ENCODE peak calls at places on chromosomes 4 and X, in nine cellular contexts. S is stomach; K is H9; F is GM12878; A is CD4-positive, alpha-beta T cell; R is fibroblast of lung; D is hepatocyte; I is dorsolateral prefrontal cortex; E is left ventricle myocardium inferior. O is an unnamed sample.

GRCh38 chrX:9189286-9189685 is 155.4 kb upstream of the FAM9B start:
- DNase-seq in S (no peak), K (no peak), F (no peak), A (no peak), R (no peak), D (no peak), I (no peak), E (no peak), O (no peak)

GRCh38 chrX:140337263-140337662 is 167.6 kb downstream of the SOX3 start:
- DNase-seq in S (no peak), K (no peak), F (no peak), A (no peak), R (no peak), D (no peak), I (no peak), E (no peak), O (no peak)

GRCh38 chr4:151865327-151865726 is 104.5 kb upstream of the GATB start:
- DNase-seq in S (peak; percentile 39), K (no peak), F (no peak), A (no peak), R (no peak), D (no peak), I (peak; percentile 72), E (peak; percentile 63), O (peak; percentile 83)

GRCh38 chr4:10715696-10716095 is 31.1 kb upstream of the CLNK start:
- DNase-seq in S (no peak), K (no peak), F (no peak), A (no peak), R (peak; percentile 42), D (peak; percentile 42), I (no peak), E (no peak), O (no peak)

GRCh38 chrX:129959493-129959832 is 23.0 kb upstream of the BCORL1 start:
- DNase-seq in S (no peak), K (no peak), F (no peak), A (no peak), R (no peak), D (peak; percentile 66), I (no peak), E (no peak), O (no peak)

GRCh38 chrX:25022499-25023325 is 6.9 kb upstream of the ARX start:
- DNase-seq in S (no peak), K (no peak), F (no peak), A (no peak), R (no peak), D (peak; percentile 34), I (no peak), E (no peak), O (no peak)

GRCh38 chrX:14065800-14066199 is 36.1 kb upstream of the GEMIN8 start:
- DNase-seq in S (no peak), K (no peak), F (no peak), A (no peak), R (no peak), D (no peak), I (no peak), E (no peak), O (no peak)

GRCh38 chrX:118974088-118974907 is at the start of gene LONRF3:
- DNase-seq in S (peak; percentile 73), K (no peak), F (no peak), A (peak; percentile 57), R (peak; percentile 29), D (peak; percentile 74), I (peak; percentile 77), E (peak; percentile 73), O (peak; percentile 89)

GRCh38 chrX:136652822-136653723 is 5.1 kb downstream of the CD40LG start:
- DNase-seq in S (no peak), K (no peak), F (no peak), A (no peak), R (no peak), D (no peak), I (no peak), E (no peak), O (peak; percentile 20)

GRCh38 chr4:71784569-71785197 is 804 bp upstream of the GC start:
- DNase-seq in S (no peak), K (no peak), F (no peak), A (no peak), R (no peak), D (no peak), I (no peak), E (no peak), O (no peak)

GRCh38 chr4:52071786-52072552 is 20.9 kb downstream of the SPATA18 start:
- DNase-seq in S (no peak), K (no peak), F (no peak), A (no peak), R (no peak), D (no peak), I (no peak), E (no peak), O (no peak)

GRCh38 chr4:5158391-5158770 is 107.1 kb downstream of the STK32B start:
- DNase-seq in S (no peak), K (peak; percentile 10), F (no peak), A (no peak), R (no peak), D (no peak), I (no peak), E (no peak), O (no peak)

GRCh38 chr4:128320656-128321055 is 33.0 kb upstream of the PGRMC2 start:
- DNase-seq in S (no peak), K (no peak), F (no peak), A (no peak), R (no peak), D (no peak), I (no peak), E (no peak), O (no peak)

GRCh38 chr4:83535520-83535944 is 376 bp upstream of the GPAT3 start:
- DNase-seq in S (peak; percentile 56), K (peak; percentile 50), F (no peak), A (peak; percentile 11), R (peak; percentile 75), D (peak; percentile 34), I (no peak), E (peak; percentile 38), O (peak; percentile 69)

GRCh38 chr4:126939401-126939800 is 693.4 kb upstream of the INTU start:
- DNase-seq in S (no peak), K (no peak), F (no peak), A (no peak), R (peak; percentile 42), D (no peak), I (no peak), E (no peak), O (no peak)

GRCh38 chr4:101400096-101400495 is 52.8 kb upstream of the PPP3CA start:
- DNase-seq in S (no peak), K (no peak), F (no peak), A (no peak), R (no peak), D (no peak), I (no peak), E (no peak), O (no peak)

GRCh38 chr4:86720508-86721068 is 126.5 kb downstream of the PTPN13 start:
- DNase-seq in S (no peak), K (no peak), F (no peak), A (no peak), R (peak; percentile 17), D (no peak), I (no peak), E (no peak), O (no peak)

GRCh38 chr4:38145741-38146140 is 185.5 kb downstream of the PTTG2 start:
- DNase-seq in S (no peak), K (no peak), F (no peak), A (no peak), R (peak; percentile 94), D (no peak), I (no peak), E (no peak), O (no peak)

GRCh38 chr4:88219099-88219498 is 60.7 kb upstream of the ABCG2 start:
- DNase-seq in S (no peak), K (no peak), F (no peak), A (no peak), R (peak; percentile 76), D (peak; percentile 70), I (no peak), E (no peak), O (no peak)

GRCh38 chrX:34859191-34859590 is 83.4 kb upstream of the FAM47B start:
- DNase-seq in S (no peak), K (no peak), F (no peak), A (no peak), R (no peak), D (no peak), I (no peak), E (no peak), O (no peak)

GRCh38 chr4:149031399-149031798 is 589.2 kb upstream of the NR3C2 start:
- DNase-seq in S (no peak), K (no peak), F (no peak), A (no peak), R (peak; percentile 1), D (peak; percentile 52), I (no peak), E (no peak), O (no peak)

GRCh38 chr4:6523251-6523650 is 50.8 kb upstream of the PPP2R2C start:
- DNase-seq in S (no peak), K (no peak), F (no peak), A (no peak), R (no peak), D (no peak), I (no peak), E (no peak), O (no peak)

DNA sequence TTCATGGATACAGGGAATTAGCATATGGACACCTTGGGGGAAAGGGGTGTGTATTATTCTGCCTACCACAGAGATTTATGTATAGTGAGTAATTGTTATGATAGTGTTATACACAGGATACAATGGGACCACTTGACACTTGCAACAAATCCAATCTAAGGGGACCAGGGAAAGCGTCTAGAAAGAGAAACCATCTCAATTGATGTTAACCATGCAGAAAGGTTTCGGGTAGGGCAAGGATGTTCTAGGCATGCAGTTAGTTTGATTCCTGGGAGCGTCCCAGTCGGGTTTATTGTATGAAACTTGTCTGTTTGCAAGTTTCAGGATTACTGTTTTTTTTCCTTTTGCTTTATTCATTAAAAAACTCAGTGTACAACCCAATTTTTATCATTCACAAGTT is 34.2 kb downstream of the MMRN1 start:
- DNase-seq in S (no peak), K (no peak), F (no peak), A (no peak), R (no peak), D (no peak), I (no peak), E (no peak), O (no peak)
- H3K27ac ChIP-seq in S (no peak overlapping the region), K (no peak overlapping the region), F (no peak overlapping the region), A (no peak overlapping the region), R (no peak overlapping the region), D (no peak overlapping the region), I (no peak overlapping the region), E (no peak overlapping the region), O (no peak overlapping the region)

GRCh38 chrX:51296138-51296537 is 36.5 kb upstream of the NUDT10 start:
- DNase-seq in S (no peak), K (no peak), F (no peak), A (no peak), R (no peak), D (no peak), I (no peak), E (no peak), O (no peak)
- H3K27me3 ChIP-seq in S (peaks cover 4% of the 10 kb centered on the region), K (no peaks in the 10 kb centered on the region), F (no peaks in the 10 kb centered on the region), A (no peaks in the 10 kb centered on the region), R (no peaks in the 10 kb centered on the region), D (no peaks in the 10 kb centered on the region), I (peaks cover 47% of the 10 kb centered on the region), E (no peaks in the 10 kb centered on the region), O (no peaks in the 10 kb centered on the region)

GRCh38 chr4:155667538-155668511 is 1.2 kb downstream of the GUCY1A1 start:
- DNase-seq in S (no peak), K (peak; percentile 46), F (no peak), A (no peak), R (peak; percentile 42), D (peak; percentile 60), I (no peak), E (peak; percentile 61), O (peak; percentile 25)
- TF ChIP-seq CTCF in S (no peak), K (no peak), F (no peak), A (no peak), R (no peak), D (no peak), I (no peak), E (no peak), O (no peak)

GRCh38 chrX:69150294-69150960 is 14.8 kb downstream of the PJA1 start:
- DNase-seq in S (no peak), K (no peak), F (no peak), A (no peak), R (no peak), D (no peak), I (no peak), E (no peak), O (no peak)
- H3K27ac ChIP-seq in S (no peak overlapping the region), K (peak overlapping the region; percentile 59), F (no peak overlapping the region), A (no peak overlapping the region), R (no peak overlapping the region), D (no peak overlapping the region), I (no peak overlapping the region), E (no peak overlapping the region), O (no peak overlapping the region)